ENCODE peak calls at places on chromosomes 7 and 10, in six cellular contexts. G is cardiac muscle cell, W is ovary, J is GM12865, S is GM23338, R is fibroblast of mammary gland. L is an unnamed sample.

GRCh38 chr10:18214692-18215563 is 74.7 kb downstream of the CACNB2 start:
- DNase-seq in G (peak), W (peak), J (peak), S (peak), R (peak), L (no peak)

GRCh38 chr7:75049817-75050216 is 23.8 kb downstream of the RCC1L start:
- DNase-seq in G (no peak), W (no peak), J (no peak), S (no peak), R (no peak), L (no peak)

GRCh38 chr10:79995979-79996629 is 47.2 kb upstream of the SFTPD start:
- DNase-seq in G (no peak), W (no peak), J (no peak), S (no peak), R (no peak), L (no peak)

GRCh38 chr10:103724074-103724473 is 131.3 kb downstream of the SH3PXD2A start:
- DNase-seq in G (no peak), W (no peak), J (no peak), S (no peak), R (no peak), L (no peak)

GRCh38 chr7:141974831-141975230 is 1.3 kb upstream of the TAS2R38 start:
- DNase-seq in G (no peak), W (no peak), J (peak), S (peak), R (peak), L (no peak)

GRCh38 chr7:84274029-84274638 is 79.5 kb upstream of the SEMA3A start:
- DNase-seq in G (peak), W (no peak), J (peak), S (peak), R (no peak), L (no peak)

GRCh38 chr10:104300736-104301292 is 31.8 kb downstream of the GSTO2 start:
- DNase-seq in G (peak), W (peak), J (no peak), S (no peak), R (peak), L (no peak)

GRCh38 chr10:75403144-75404022 is 1.8 kb upstream of the ZNF503 start:
- DNase-seq in G (no peak), W (peak), J (no peak), S (peak), R (peak), L (peak)

GRCh38 chr10:126204320-126204719 is 184.0 kb downstream of the ADAM12 start:
- DNase-seq in G (no peak), W (no peak), J (no peak), S (no peak), R (no peak), L (no peak)

GRCh38 chr10:90075995-90076394 is 374.6 kb downstream of the KIF20B start:
- DNase-seq in G (no peak), W (no peak), J (no peak), S (no peak), R (no peak), L (no peak)

GRCh38 chr7:513521-514166 is 6.0 kb downstream of the PDGFA start:
- DNase-seq in G (peak), W (no peak), J (no peak), S (peak), R (peak), L (no peak)

GRCh38 chr10:115968236-115968635 is 304.8 kb downstream of the GFRA1 start:
- DNase-seq in G (no peak), W (no peak), J (no peak), S (peak), R (no peak), L (no peak)

GRCh38 chr7:112550468-112551060 is 69.8 kb downstream of the LSMEM1 start:
- DNase-seq in G (peak), W (no peak), J (peak), S (peak), R (peak), L (no peak)

GRCh38 chr7:97307521-97308108 is 190.1 kb downstream of the SDHAF3 start:
- DNase-seq in G (no peak), W (no peak), J (no peak), S (no peak), R (peak), L (no peak)

GRCh38 chr10:22792161-22792560 is 77.8 kb upstream of the PIP4K2A start:
- DNase-seq in G (no peak), W (no peak), J (no peak), S (no peak), R (no peak), L (no peak)

GRCh38 chr7:4709187-4709586 is 27.1 kb downstream of the FOXK1 start:
- DNase-seq in G (no peak), W (no peak), J (no peak), S (peak), R (no peak), L (no peak)

GRCh38 chr10:71244638-71245419 is 32.5 kb downstream of the UNC5B start:
- DNase-seq in G (peak), W (peak), J (peak), S (no peak), R (peak), L (peak)

GRCh38 chr7:105691029-105691691 is 109.9 kb upstream of the EFCAB10 start:
- DNase-seq in G (peak), W (no peak), J (peak), S (no peak), R (peak), L (no peak)

GRCh38 chr10:106181491-106181890 is 983.0 kb downstream of the SORCS1 start:
- DNase-seq in G (peak), W (no peak), J (no peak), S (no peak), R (peak), L (no peak)

GRCh38 chr7:156026076-156027002 is 214.1 kb upstream of the SHH start:
- DNase-seq in G (no peak), W (no peak), J (no peak), S (no peak), R (no peak), L (no peak)

GRCh38 chr10:6748981-6749630 is 169.0 kb upstream of the PRKCQ start:
- DNase-seq in G (no peak), W (no peak), J (no peak), S (no peak), R (peak), L (no peak)

GRCh38 chr10:19971343-19971742 is 155.1 kb downstream of the PLXDC2 start:
- DNase-seq in G (peak), W (no peak), J (no peak), S (no peak), R (no peak), L (no peak)

GRCh38 chr10:106636781-106637491 is 527.6 kb downstream of the SORCS1 start:
- DNase-seq in G (no peak), W (no peak), J (no peak), S (no peak), R (peak), L (no peak)

GRCh38 chr7:43303740-43304241 is 191.3 kb downstream of the HECW1 start:
- DNase-seq in G (peak), W (no peak), J (no peak), S (no peak), R (peak), L (no peak)

GRCh38 chr10:43689955-43690771 is 41.5 kb upstream of the ZNF32 start:
- DNase-seq in G (peak), W (peak), J (peak), S (peak), R (peak), L (peak)

GRCh38 chr10:1228463-1228975 is 172.3 kb downstream of the WDR37 start:
- DNase-seq in G (no peak), W (no peak), J (no peak), S (no peak), R (no peak), L (no peak)

GRCh38 chr7:135236727-135237126 is 3.1 kb downstream of the STRA8 start:
- DNase-seq in G (no peak), W (no peak), J (no peak), S (no peak), R (no peak), L (no peak)

GRCh38 chr10:77643795-77644468 is 6.3 kb upstream of the KCNMA1 start:
- DNase-seq in G (peak), W (peak), J (peak), S (peak), R (peak), L (no peak)

GRCh38 chr7:22066484-22066883 is 120.8 kb upstream of the CDCA7L start:
- DNase-seq in G (no peak), W (no peak), J (no peak), S (peak), R (no peak), L (no peak)

GRCh38 chr7:105896407-105896842 is 20.0 kb upstream of the ATXN7L1 start:
- DNase-seq in G (no peak), W (no peak), J (no peak), S (no peak), R (no peak), L (no peak)

GRCh38 chr10:124222298-124223000 is 129.1 kb upstream of the CHST15 start:
- DNase-seq in G (no peak), W (peak), J (peak), S (no peak), R (no peak), L (no peak)

GRCh38 chr10:101775273-101776131 is at the start of gene FGF8:
- DNase-seq in G (no peak), W (no peak), J (no peak), S (peak), R (no peak), L (no peak)

GRCh38 chr7:76300210-76300731 is 2.2 kb upstream of the HSPB1 start:
- DNase-seq in G (peak), W (no peak), J (no peak), S (no peak), R (peak), L (no peak)

GRCh38 chr7:92945840-92946239 is 109.5 kb upstream of the CDK6 start:
- DNase-seq in G (no peak), W (no peak), J (no peak), S (no peak), R (no peak), L (no peak)

GRCh38 chr7:121288894-121289293 is 39.9 kb upstream of the WNT16 start:
- DNase-seq in G (peak), W (no peak), J (no peak), S (no peak), R (peak), L (no peak)

GRCh38 chr7:21912305-21912704 is 33.4 kb downstream of the CDCA7L start:
- DNase-seq in G (peak), W (peak), J (no peak), S (no peak), R (peak), L (no peak)

GRCh38 chr7:130222-130572 is 62.2 kb upstream of the FAM20C start:
- DNase-seq in G (no peak), W (no peak), J (no peak), S (no peak), R (no peak), L (no peak)

GRCh38 chr7:152076324-152076821 is 50.9 kb downstream of the GALNT11 start:
- DNase-seq in G (peak), W (no peak), J (peak), S (peak), R (peak), L (no peak)
- TF ChIP-seq CTCF in G (peak), W (no peak), J (peak), S (peak), R (peak), L (peak)

GRCh38 chr7:24715661-24716479 is 41.4 kb downstream of the GSDME start:
- DNase-seq in G (peak), W (no peak), J (peak), S (peak), R (peak), L (no peak)
- TF ChIP-seq CTCF in G (peak), W (no peak), J (peak), S (peak), R (peak), L (no peak)

DNA sequence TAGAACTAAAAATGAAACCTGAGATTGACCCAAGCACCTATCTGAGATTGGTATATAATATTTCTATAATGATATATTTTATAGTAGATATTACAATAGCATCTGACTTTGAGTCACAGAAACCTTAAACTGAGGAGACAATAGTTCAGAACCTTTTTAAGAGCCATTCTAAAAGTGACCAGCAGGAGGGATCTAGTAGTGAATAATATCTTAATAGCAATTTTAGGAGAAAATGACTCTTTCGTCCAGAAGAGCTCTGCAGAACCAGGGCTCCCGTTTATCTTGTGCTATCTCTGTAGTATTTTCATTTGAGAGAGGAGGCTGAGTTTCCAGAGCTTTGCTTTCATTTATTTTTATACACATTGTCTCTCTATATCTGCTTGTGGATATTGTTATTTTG is 68.1 kb downstream of the PODXL start:
- DNase-seq in G (no peak), W (no peak), J (no peak), S (peak), R (no peak), L (no peak)
- TF ChIP-seq CTCF in G (peak), W (no peak), J (no peak), S (no peak), R (peak), L (peak)

GRCh38 chr7:102449136-102449535 is 15.5 kb downstream of the ALKBH4 start:
- DNase-seq in G (no peak), W (no peak), J (no peak), S (no peak), R (no peak), L (no peak)

GRCh38 chr7:102446387-102447156 is 13.2 kb downstream of the ORAI2 start:
- DNase-seq in G (no peak), W (no peak), J (no peak), S (no peak), R (no peak), L (no peak)

GRCh38 chr7:102447311-102447710 is 13.9 kb downstream of the ORAI2 start:
- DNase-seq in G (no peak), W (no peak), J (no peak), S (no peak), R (no peak), L (no peak)

GRCh38 chr7:102444961-102445673 is 11.7 kb downstream of the ORAI2 start:
- DNase-seq in G (no peak), W (no peak), J (peak), S (no peak), R (no peak), L (no peak)

DNA sequence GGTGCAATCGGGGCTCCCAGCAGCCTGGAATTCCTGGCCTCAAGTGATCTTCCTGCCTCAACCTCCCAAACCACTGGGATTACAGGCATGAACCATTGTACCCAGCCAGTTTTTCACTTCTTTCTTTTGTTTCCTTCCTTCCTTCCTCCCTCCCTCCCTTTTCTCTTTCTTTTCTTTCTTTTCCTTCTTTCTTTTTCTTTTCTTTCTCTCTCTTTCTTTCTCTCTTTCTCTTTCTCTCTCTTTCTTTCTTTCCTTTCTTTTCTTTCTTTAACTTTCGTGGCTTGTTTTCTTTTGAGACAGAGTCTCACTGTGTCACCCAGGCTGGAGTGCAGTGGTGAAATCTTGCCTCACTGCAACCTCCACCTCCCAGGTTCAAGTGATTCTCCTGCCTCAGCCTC is 12.3 kb downstream of the ORAI2 start:
- DNase-seq in G (no peak), W (no peak), J (no peak), S (no peak), R (no peak), L (no peak)
- TF ChIP-seq CTCF in G (no peak), W (no peak), J (no peak), S (no peak), R (no peak), L (no peak)

DNA sequence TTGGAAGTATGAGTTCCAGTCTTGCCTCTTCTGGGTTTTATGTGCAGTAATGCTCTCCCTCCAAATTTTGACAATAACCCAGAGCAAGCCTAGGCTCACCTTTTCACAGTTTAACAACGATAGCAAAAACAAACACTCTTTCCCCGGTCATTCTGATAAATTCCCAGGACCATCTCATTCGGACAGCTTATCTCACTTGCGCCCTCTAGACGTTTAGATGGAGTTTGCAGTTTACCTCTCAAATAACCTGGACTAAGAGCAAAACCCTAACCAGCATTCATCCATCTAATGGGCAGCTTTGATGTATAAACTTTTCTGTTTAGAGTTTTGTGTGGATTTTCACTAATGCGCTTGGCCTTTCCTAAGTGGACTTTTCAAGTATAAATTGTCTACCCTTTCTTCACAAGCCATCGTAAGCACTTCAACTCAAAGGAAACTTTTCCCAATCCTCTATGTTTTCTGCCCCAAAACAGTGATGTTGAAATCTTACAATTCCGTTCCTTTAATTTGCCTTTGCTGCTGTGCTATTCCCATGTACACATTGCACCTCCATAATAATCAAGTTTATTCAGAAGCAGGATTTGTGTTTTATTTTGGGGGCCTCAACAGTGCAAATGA is 114.9 kb downstream of the HDAC9 start:
- DNase-seq in G (peak), W (no peak), J (peak), S (peak), R (peak), L (no peak)
- TF ChIP-seq CTCF in G (peak), W (no peak), J (peak), S (peak), R (peak), L (peak)

GRCh38 chr10:11822031-11822756 is 962 bp upstream of the PROSER2 start:
- DNase-seq in G (no peak), W (no peak), J (no peak), S (no peak), R (no peak), L (no peak)

GRCh38 chr10:11824376-11824775 is 1.2 kb downstream of the PROSER2 start:
- DNase-seq in G (peak), W (no peak), J (no peak), S (no peak), R (peak), L (no peak)

GRCh38 chr10:11823989-11824346 is 812 bp downstream of the PROSER2 start:
- DNase-seq in G (peak), W (no peak), J (no peak), S (no peak), R (no peak), L (no peak)

GRCh38 chr10:11822809-11823121 is 391 bp upstream of the PROSER2 start:
- DNase-seq in G (no peak), W (no peak), J (no peak), S (no peak), R (no peak), L (no peak)

GRCh38 chr10:11823122-11823988 is at the start of gene PROSER2:
- DNase-seq in G (peak), W (peak), J (peak), S (peak), R (peak), L (peak)
- TF ChIP-seq CTCF in G (peak), W (no peak), J (no peak), S (peak), R (no peak), L (no peak)

L was measured in mesothelial cell of epicardium.